ENCODE peak calls at places on chromosomes 11 and 22, in ten cellular contexts. One of them, this sample, is unnamed.

GRCh38 chr11:20397281-20397680 is 9.8 kb downstream of the PRMT3 start:
- DNase-seq in HepG2: peak
- DNase-seq in lung: no peak
- DNase-seq in lower lobe of right lung: no peak
- DNase-seq in coronary artery: no peak
- DNase-seq in A549: peak
- DNase-seq in AG04450: peak
- DNase-seq in OCI-LY7: peak
- DNase-seq in AG09309: peak
- DNase-seq in vagina: no peak
- DNase-seq in this sample: peak

GRCh38 chr11:84855846-84856245 is 771.3 kb downstream of the DLG2 start:
- DNase-seq in HepG2: no peak
- DNase-seq in lung: no peak
- DNase-seq in lower lobe of right lung: no peak
- DNase-seq in coronary artery: no peak
- DNase-seq in A549: no peak
- DNase-seq in AG04450: peak
- DNase-seq in OCI-LY7: no peak
- DNase-seq in AG09309: peak
- DNase-seq in vagina: no peak
- DNase-seq in this sample: peak

GRCh38 chr11:95977534-95978174 is 53.7 kb upstream of the MTMR2 start:
- DNase-seq in HepG2: peak
- DNase-seq in lung: no peak
- DNase-seq in lower lobe of right lung: no peak
- DNase-seq in coronary artery: no peak
- DNase-seq in A549: peak
- DNase-seq in AG04450: no peak
- DNase-seq in OCI-LY7: no peak
- DNase-seq in AG09309: no peak
- DNase-seq in vagina: no peak
- DNase-seq in this sample: no peak

GRCh38 chr11:69939551-69940245 is 120.5 kb upstream of the FGF3 start:
- DNase-seq in HepG2: no peak
- DNase-seq in lung: peak
- DNase-seq in lower lobe of right lung: peak
- DNase-seq in coronary artery: peak
- DNase-seq in A549: no peak
- DNase-seq in AG04450: no peak
- DNase-seq in OCI-LY7: no peak
- DNase-seq in AG09309: no peak
- DNase-seq in vagina: no peak
- DNase-seq in this sample: no peak

GRCh38 chr11:125338886-125339811 is 156.9 kb downstream of the FEZ1 start:
- DNase-seq in HepG2: no peak
- DNase-seq in lung: no peak
- DNase-seq in lower lobe of right lung: peak
- DNase-seq in coronary artery: no peak
- DNase-seq in A549: no peak
- DNase-seq in AG04450: no peak
- DNase-seq in OCI-LY7: no peak
- DNase-seq in AG09309: no peak
- DNase-seq in vagina: no peak
- DNase-seq in this sample: no peak

GRCh38 chr22:47354668-47355387 is 592.4 kb downstream of the TBC1D22A start:
- DNase-seq in HepG2: no peak
- DNase-seq in lung: no peak
- DNase-seq in lower lobe of right lung: no peak
- DNase-seq in coronary artery: peak
- DNase-seq in A549: no peak
- DNase-seq in AG04450: no peak
- DNase-seq in OCI-LY7: no peak
- DNase-seq in AG09309: no peak
- DNase-seq in vagina: no peak
- DNase-seq in this sample: no peak

GRCh38 chr22:48536691-48537591 is 1290.7 kb downstream of the BRD1 start:
- DNase-seq in HepG2: no peak
- DNase-seq in lung: no peak
- DNase-seq in lower lobe of right lung: no peak
- DNase-seq in coronary artery: no peak
- DNase-seq in A549: no peak
- DNase-seq in AG04450: no peak
- DNase-seq in OCI-LY7: no peak
- DNase-seq in AG09309: no peak
- DNase-seq in vagina: no peak
- DNase-seq in this sample: no peak

GRCh38 chr11:1181858-1182535 is 24.2 kb downstream of the MUC5AC start:
- DNase-seq in HepG2: no peak
- DNase-seq in lung: no peak
- DNase-seq in lower lobe of right lung: no peak
- DNase-seq in coronary artery: no peak
- DNase-seq in A549: no peak
- DNase-seq in AG04450: no peak
- DNase-seq in OCI-LY7: no peak
- DNase-seq in AG09309: no peak
- DNase-seq in vagina: no peak
- DNase-seq in this sample: no peak

GRCh38 chr11:117691206-117691490 is 105.9 kb downstream of the DSCAML1 start:
- DNase-seq in HepG2: no peak
- DNase-seq in lung: no peak
- DNase-seq in lower lobe of right lung: no peak
- DNase-seq in coronary artery: no peak
- DNase-seq in A549: no peak
- DNase-seq in AG04450: no peak
- DNase-seq in OCI-LY7: no peak
- DNase-seq in AG09309: no peak
- DNase-seq in vagina: no peak
- DNase-seq in this sample: no peak

GRCh38 chr22:50460942-50461341 is 13.9 kb downstream of the SBF1 start:
- DNase-seq in HepG2: no peak
- DNase-seq in lung: peak
- DNase-seq in lower lobe of right lung: peak
- DNase-seq in coronary artery: no peak
- DNase-seq in A549: no peak
- DNase-seq in AG04450: no peak
- DNase-seq in OCI-LY7: no peak
- DNase-seq in AG09309: no peak
- DNase-seq in vagina: no peak
- DNase-seq in this sample: no peak

GRCh38 chr22:50461979-50462540 is 12.8 kb downstream of the SBF1 start:
- DNase-seq in HepG2: no peak
- DNase-seq in lung: no peak
- DNase-seq in lower lobe of right lung: no peak
- DNase-seq in coronary artery: no peak
- DNase-seq in A549: no peak
- DNase-seq in AG04450: no peak
- DNase-seq in OCI-LY7: no peak
- DNase-seq in AG09309: no peak
- DNase-seq in vagina: no peak
- DNase-seq in this sample: no peak

GRCh38 chr22:50459016-50459415 is 15.8 kb downstream of the SBF1 start:
- DNase-seq in HepG2: no peak
- DNase-seq in lung: no peak
- DNase-seq in lower lobe of right lung: no peak
- DNase-seq in coronary artery: no peak
- DNase-seq in A549: no peak
- DNase-seq in AG04450: no peak
- DNase-seq in OCI-LY7: no peak
- DNase-seq in AG09309: no peak
- DNase-seq in vagina: no peak
- DNase-seq in this sample: no peak

GRCh38 chr22:50461536-50461935 is 13.3 kb downstream of the SBF1 start:
- DNase-seq in HepG2: no peak
- DNase-seq in lung: no peak
- DNase-seq in lower lobe of right lung: no peak
- DNase-seq in coronary artery: no peak
- DNase-seq in A549: no peak
- DNase-seq in AG04450: no peak
- DNase-seq in OCI-LY7: no peak
- DNase-seq in AG09309: no peak
- DNase-seq in vagina: no peak
- DNase-seq in this sample: no peak

GRCh38 chr22:50459443-50460140 is 15.2 kb downstream of the SBF1 start:
- DNase-seq in HepG2: no peak
- DNase-seq in lung: no peak
- DNase-seq in lower lobe of right lung: no peak
- DNase-seq in coronary artery: no peak
- DNase-seq in A549: no peak
- DNase-seq in AG04450: no peak
- DNase-seq in OCI-LY7: no peak
- DNase-seq in AG09309: no peak
- DNase-seq in vagina: no peak
- DNase-seq in this sample: no peak
- TF ChIP-seq CTCF in HepG2: peak
- TF ChIP-seq CTCF in lung: no peak
- TF ChIP-seq CTCF in lower lobe of right lung: no peak
- TF ChIP-seq CTCF in coronary artery: no peak
- TF ChIP-seq CTCF in A549: no peak
- TF ChIP-seq CTCF in AG04450: no peak
- TF ChIP-seq CTCF in OCI-LY7: peak
- TF ChIP-seq CTCF in AG09309: no peak
- TF ChIP-seq CTCF in vagina: no peak
- TF ChIP-seq CTCF in this sample: no peak

GRCh38 chr11:67056640-67057409 is at the start of gene RHOD:
- DNase-seq in HepG2: no peak
- DNase-seq in lung: peak
- DNase-seq in lower lobe of right lung: peak
- DNase-seq in coronary artery: no peak
- DNase-seq in A549: no peak
- DNase-seq in AG04450: no peak
- DNase-seq in OCI-LY7: no peak
- DNase-seq in AG09309: no peak
- DNase-seq in vagina: no peak
- DNase-seq in this sample: no peak
- H3K4me3 ChIP-seq in HepG2: peak
- H3K4me3 ChIP-seq in lung: peak
- H3K4me3 ChIP-seq in lower lobe of right lung: peak
- H3K4me3 ChIP-seq in coronary artery: peak
- H3K4me3 ChIP-seq in A549: peak
- H3K4me3 ChIP-seq in AG04450: peak
- H3K4me3 ChIP-seq in OCI-LY7: no peak
- H3K4me3 ChIP-seq in AG09309: peak
- H3K4me3 ChIP-seq in vagina: peak
- H3K4me3 ChIP-seq in this sample: peak

DNA sequence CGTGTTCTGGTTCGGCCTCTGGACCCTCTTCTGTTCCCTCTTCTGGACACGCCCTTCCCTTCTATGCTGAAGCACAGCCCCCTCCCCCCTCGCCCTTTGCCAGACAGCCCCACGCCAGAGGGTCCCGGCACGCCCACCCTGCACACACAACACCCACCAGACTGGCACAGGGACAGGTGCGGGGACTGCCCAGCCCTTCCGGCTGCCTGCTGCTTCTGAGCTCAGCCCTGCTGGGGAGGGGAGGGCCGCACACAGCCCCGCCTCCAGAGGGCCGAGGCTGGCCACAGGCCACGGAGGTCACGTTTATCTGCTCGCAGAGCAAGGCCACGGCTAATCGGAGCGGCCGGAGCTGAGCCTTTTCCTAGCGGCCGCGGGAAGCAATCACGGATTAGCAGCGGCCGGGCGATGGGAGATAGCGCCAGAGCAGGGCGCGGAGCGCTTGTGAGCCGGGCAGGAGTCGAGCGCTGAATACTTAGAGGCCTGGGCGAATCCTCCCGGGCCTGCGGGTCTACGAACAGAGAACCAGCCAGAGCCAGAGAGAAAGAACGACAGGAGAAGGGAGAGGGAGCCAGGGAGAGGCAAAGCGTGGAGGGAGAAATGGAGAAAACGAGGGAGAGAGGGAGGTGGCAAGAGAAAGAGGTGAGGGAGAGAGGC is 21.5 kb downstream of the OTUB1 start:
- DNase-seq in HepG2: peak
- DNase-seq in lung: peak
- DNase-seq in lower lobe of right lung: peak
- DNase-seq in coronary artery: no peak
- DNase-seq in A549: peak
- DNase-seq in AG04450: no peak
- DNase-seq in OCI-LY7: no peak
- DNase-seq in AG09309: no peak
- DNase-seq in vagina: no peak
- DNase-seq in this sample: no peak
- TF ChIP-seq CTCF in HepG2: peak
- TF ChIP-seq CTCF in lung: no peak
- TF ChIP-seq CTCF in lower lobe of right lung: peak
- TF ChIP-seq CTCF in coronary artery: no peak
- TF ChIP-seq CTCF in A549: no peak
- TF ChIP-seq CTCF in AG04450: no peak
- TF ChIP-seq CTCF in OCI-LY7: no peak
- TF ChIP-seq CTCF in AG09309: peak
- TF ChIP-seq CTCF in vagina: no peak
- TF ChIP-seq CTCF in this sample: no peak

DNA sequence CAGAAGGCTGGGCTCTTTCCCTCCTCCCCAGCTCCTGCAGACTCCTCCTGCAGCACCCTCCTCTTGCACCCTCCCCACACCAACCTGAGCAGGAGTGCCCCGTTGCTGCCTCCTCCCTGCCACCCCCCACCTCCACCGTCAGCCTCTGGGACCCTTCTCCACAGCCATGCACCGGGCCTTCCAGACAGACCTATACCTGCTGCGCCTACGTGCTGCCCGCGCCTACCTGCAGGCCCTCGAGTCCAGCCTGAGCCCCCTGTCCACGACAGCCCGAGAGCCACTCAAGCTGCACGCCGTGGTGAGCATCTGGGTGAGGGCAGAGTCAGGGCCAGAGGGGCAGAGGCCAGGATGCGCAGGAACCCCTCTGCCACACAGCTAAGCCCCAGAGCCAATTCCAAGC is 16.2 kb downstream of the ZDHHC24 start:
- DNase-seq in HepG2: no peak
- DNase-seq in lung: no peak
- DNase-seq in lower lobe of right lung: no peak
- DNase-seq in coronary artery: no peak
- DNase-seq in A549: no peak
- DNase-seq in AG04450: no peak
- DNase-seq in OCI-LY7: no peak
- DNase-seq in AG09309: no peak
- DNase-seq in vagina: no peak
- DNase-seq in this sample: no peak
- H3K4me3 ChIP-seq in HepG2: no peak
- H3K4me3 ChIP-seq in lung: no peak
- H3K4me3 ChIP-seq in lower lobe of right lung: no peak
- H3K4me3 ChIP-seq in coronary artery: no peak
- H3K4me3 ChIP-seq in A549: no peak
- H3K4me3 ChIP-seq in AG04450: no peak
- H3K4me3 ChIP-seq in OCI-LY7: no peak
- H3K4me3 ChIP-seq in AG09309: no peak
- H3K4me3 ChIP-seq in vagina: no peak
- H3K4me3 ChIP-seq in this sample: no peak